ENCODE peak calls at places on chromosomes 3 and 15, in four cellular contexts. A is T-cell, B is fibroblast of the conjunctiva, H is T-helper 2 cell. W is an unnamed sample.
A peak's percentile ranks its signal among the peaks of the same experiment; 100 is the strongest.

GRCh38 chr3:197298341-197298857 is at the start of gene DLG1:
- DNase-seq in H (peak; percentile 79), A (peak; percentile 67), B (peak; percentile 91), W (peak; percentile 93)

GRCh38 chr3:77254967-77255831 is 215.3 kb downstream of the ROBO2 start:
- DNase-seq in A (no peak), H (no peak), B (peak; percentile 52), W (peak; percentile 73)

GRCh38 chr3:69197922-69198540 is 75.6 kb upstream of the LMOD3 start:
- DNase-seq in H (peak; percentile 56), B (no peak), A (peak; percentile 75), W (no peak)

GRCh38 chr3:157499342-157499963 is 3.8 kb downstream of the VEPH1 start:
- DNase-seq in A (no peak), B (no peak), H (no peak), W (no peak)

GRCh38 chr3:46986782-46987484 is 7.5 kb downstream of the NBEAL2 start:
- DNase-seq in B (no peak), A (no peak), H (no peak), W (peak; percentile 97)

GRCh38 chr3:189839576-189839975 is 208.4 kb downstream of the TP63 start:
- DNase-seq in B (peak; percentile 43), H (no peak), A (no peak), W (no peak)

GRCh38 chr15:38071211-38071972 is 137.0 kb downstream of the TMCO5A start:
- DNase-seq in B (no peak), H (no peak), A (no peak), W (no peak)

GRCh38 chr3:61537366-61537765 is 24.0 kb upstream of the PTPRG start:
- DNase-seq in A (no peak), H (no peak), B (no peak), W (no peak)

GRCh38 chr3:185959609-185960517 is 22.0 kb upstream of the TRA2B start:
- DNase-seq in H (no peak), B (peak; percentile 46), A (no peak), W (peak; percentile 53)

GRCh38 chr3:71061581-71061980 is 521.9 kb downstream of the FOXP1 start:
- DNase-seq in B (no peak), H (no peak), A (no peak), W (no peak)

GRCh38 chr3:181362378-181362777 is 349.3 kb upstream of the SOX2 start:
- DNase-seq in B (no peak), A (no peak), H (no peak), W (no peak)

GRCh38 chr15:98177950-98178848 is 217.7 kb downstream of the ARRDC4 start:
- DNase-seq in H (no peak), A (no peak), B (peak; percentile 53), W (peak; percentile 56)

GRCh38 chr3:157104928-157105652 is 54.9 kb downstream of the CCNL1 start:
- DNase-seq in A (no peak), B (no peak), H (no peak), W (peak; percentile 34)

GRCh38 chr15:38638841-38639240 is 74.2 kb upstream of the RASGRP1 start:
- DNase-seq in H (no peak), B (no peak), A (no peak), W (no peak)

GRCh38 chr15:51192560-51193280 is 98.0 kb upstream of the TNFAIP8L3 start:
- DNase-seq in A (peak; percentile 29), B (peak; percentile 82), H (peak; percentile 63), W (peak; percentile 79)

GRCh38 chr3:147413712-147414325 is 4.7 kb downstream of the ZIC1 start:
- DNase-seq in B (no peak), H (no peak), A (no peak), W (no peak)

GRCh38 chr15:66789029-66790025 is 87.3 kb downstream of the SMAD6 start:
- DNase-seq in H (no peak), A (no peak), B (peak; percentile 79), W (peak; percentile 71)

GRCh38 chr3:168467085-168467714 is 371.5 kb upstream of the GOLIM4 start:
- DNase-seq in B (no peak), A (no peak), H (no peak), W (no peak)

GRCh38 chr3:108388136-108389132 is 92.1 kb downstream of the HHLA2 start:
- DNase-seq in A (no peak), H (no peak), B (no peak), W (no peak)

GRCh38 chr3:120682095-120682681 is at the start of gene HGD:
- DNase-seq in B (no peak), H (no peak), A (no peak), W (no peak)

GRCh38 chr3:15064299-15064834 is 748 bp downstream of the MRPS25 start:
- DNase-seq in B (no peak), A (no peak), H (no peak), W (no peak)

GRCh38 chr3:170040283-170040907 is 2.6 kb downstream of the GPR160 start:
- DNase-seq in A (no peak), H (no peak), B (no peak), W (no peak)

GRCh38 chr3:130748981-130749380 is 2.4 kb upstream of the PIK3R4 start:
- DNase-seq in A (no peak), B (no peak), H (no peak), W (no peak)

GRCh38 chr3:39779511-39780230 is 29.7 kb upstream of the MYRIP start:
- DNase-seq in A (no peak), B (no peak), H (no peak), W (no peak)

GRCh38 chr3:134606033-134607025 is 44.5 kb downstream of the KY start:
- DNase-seq in H (no peak), B (no peak), A (no peak), W (peak; percentile 9)

GRCh38 chr3:102125197-102125993 is 276.1 kb downstream of the NFKBIZ start:
- DNase-seq in B (no peak), A (no peak), H (no peak), W (no peak)

GRCh38 chr3:148372476-148372875 is 325.2 kb upstream of the AGTR1 start:
- DNase-seq in H (no peak), A (no peak), B (no peak), W (no peak)

GRCh38 chr3:25856902-25857518 is 67.1 kb downstream of the OXSM start:
- DNase-seq in A (no peak), B (peak; percentile 31), H (no peak), W (peak; percentile 61)

GRCh38 chr3:81216192-81216591 is 545.3 kb downstream of the GBE1 start:
- DNase-seq in B (peak; percentile 18), A (no peak), H (no peak), W (no peak)

GRCh38 chr3:178684881-178685590 is 148.8 kb downstream of the KCNMB2 start:
- DNase-seq in A (no peak), H (no peak), B (no peak), W (no peak)

GRCh38 chr15:51484781-51485180 is 137.8 kb downstream of the DMXL2 start:
- DNase-seq in H (no peak), A (no peak), B (no peak), W (no peak)

GRCh38 chr3:112395166-112395894 is 62.4 kb downstream of the CD200 start:
- DNase-seq in A (no peak), B (no peak), H (no peak), W (no peak)

GRCh38 chr3:29011441-29011840 is 269.4 kb upstream of the RBMS3 start:
- DNase-seq in H (no peak), A (no peak), B (no peak), W (no peak)

GRCh38 chr3:16338999-16339398 is 74.0 kb downstream of the OXNAD1 start:
- DNase-seq in H (no peak), A (no peak), B (peak; percentile 92), W (no peak)